ENCODE peak calls at places on chromosomes 12 and 14, in seven cellular contexts. S, P, R, V, C, B and F are unnamed samples.

GRCh38 chr12:28569698-28570411 is 379.6 kb downstream of the CCDC91 start:
- DNase-seq in B (no peak), R (peak), P (no peak), V (no peak), S (no peak), C (no peak), F (peak)

GRCh38 chr14:61558271-61558670 is 137.0 kb upstream of the HIF1A start:
- DNase-seq in S (no peak), C (no peak), B (no peak), R (no peak), V (no peak), P (no peak), F (no peak)

GRCh38 chr12:38113991-38114390 is 202.6 kb upstream of the ALG10B start:
- DNase-seq in V (no peak), S (no peak), P (no peak), B (no peak), C (no peak), R (no peak), F (no peak)

GRCh38 chr12:44031472-44032185 is 195.7 kb downstream of the TMEM117 start:
- DNase-seq in B (no peak), S (peak), R (no peak), C (no peak), V (no peak), P (no peak), F (no peak)

GRCh38 chr12:52506858-52507715 is 13.1 kb downstream of the KRT5 start:
- DNase-seq in S (peak), R (peak), V (no peak), B (peak), C (no peak), P (peak), F (peak)

GRCh38 chr14:36019126-36019525 is 157.4 kb downstream of the PTCSC3 start:
- DNase-seq in P (peak), B (no peak), R (no peak), S (no peak), V (no peak), C (no peak), F (no peak)

GRCh38 chr12:58969227-58969626 is 48.9 kb upstream of the LRIG3 start:
- DNase-seq in S (no peak), B (no peak), C (no peak), V (no peak), R (no peak), P (no peak), F (no peak)

GRCh38 chr14:104294983-104295680 is 156.7 kb downstream of the KIF26A start:
- DNase-seq in B (no peak), C (peak), P (no peak), V (no peak), R (no peak), S (no peak), F (no peak)

GRCh38 chr14:99568567-99569560 is 35.1 kb downstream of the CCDC85C start:
- DNase-seq in R (peak), S (no peak), V (peak), C (no peak), B (no peak), P (no peak), F (no peak)

GRCh38 chr12:2769866-2770533 is 24.8 kb upstream of the FKBP4 start:
- DNase-seq in V (no peak), C (no peak), P (no peak), B (no peak), S (no peak), R (no peak), F (no peak)

GRCh38 chr12:90999946-91000345 is 4.8 kb downstream of the EPYC start:
- DNase-seq in R (no peak), P (no peak), B (no peak), C (no peak), V (no peak), S (no peak), F (no peak)

GRCh38 chr12:92012691-92013090 is 133.0 kb downstream of the BTG1 start:
- DNase-seq in C (no peak), V (no peak), R (no peak), S (no peak), B (no peak), P (no peak), F (no peak)

GRCh38 chr12:95473440-95473946 is 459 bp upstream of the METAP2 start:
- DNase-seq in P (no peak), B (peak), R (peak), C (peak), S (peak), V (no peak), F (peak)

GRCh38 chr12:53701518-53702264 is 25.6 kb downstream of the CALCOCO1 start:
- DNase-seq in C (peak), V (peak), P (no peak), B (peak), S (peak), R (peak), F (peak)

GRCh38 chr12:89154743-89155530 is 197.4 kb downstream of the DUSP6 start:
- DNase-seq in P (no peak), B (no peak), V (no peak), R (peak), S (no peak), C (no peak), F (no peak)

GRCh38 chr14:105881021-105881930 is 354.9 kb downstream of the TMEM121 start:
- DNase-seq in C (peak), S (no peak), B (no peak), P (no peak), V (peak), R (no peak), F (no peak)

GRCh38 chr14:33175951-33176350 is 237.3 kb downstream of the NPAS3 start:
- DNase-seq in S (no peak), V (no peak), C (no peak), P (no peak), B (no peak), R (no peak), F (no peak)

GRCh38 chr12:50257226-50258166 is 25.8 kb downstream of the LIMA1 start:
- DNase-seq in V (no peak), S (peak), P (no peak), R (peak), B (no peak), C (no peak), F (no peak)

GRCh38 chr14:102184678-102185040 is 45.0 kb downstream of the WDR20 start:
- DNase-seq in S (no peak), R (no peak), V (no peak), C (no peak), B (no peak), P (no peak), F (no peak)

GRCh38 chr14:94048676-94049624 is 22.8 kb downstream of the OTUB2 start:
- DNase-seq in R (no peak), S (no peak), C (peak), V (no peak), P (no peak), B (no peak), F (no peak)

GRCh38 chr12:51721281-51721940 is 127.1 kb downstream of the FIGNL2 start:
- DNase-seq in R (peak), B (no peak), C (no peak), V (peak), P (no peak), S (no peak), F (no peak)

GRCh38 chr12:8780389-8780788 is 42.0 kb upstream of the A2ML1 start:
- DNase-seq in V (no peak), S (peak), B (peak), C (no peak), R (peak), P (peak), F (peak)

GRCh38 chr12:107515446-107515958 is 170.1 kb upstream of the PWP1 start:
- DNase-seq in R (peak), V (no peak), S (no peak), C (peak), P (peak), B (no peak), F (peak)

GRCh38 chr14:97021571-97022171 is 224.5 kb downstream of the VRK1 start:
- DNase-seq in S (no peak), C (no peak), P (no peak), B (no peak), V (no peak), R (no peak), F (no peak)

GRCh38 chr12:104958946-104959841 is 1.1 kb upstream of the SLC41A2 start:
- DNase-seq in C (no peak), B (no peak), V (no peak), P (no peak), S (peak), R (peak), F (no peak)

GRCh38 chr12:59322473-59322872 is 273.4 kb upstream of the SLC16A7 start:
- DNase-seq in B (no peak), V (peak), C (no peak), P (no peak), R (no peak), S (no peak), F (peak)

GRCh38 chr12:105204916-105205315 is 31.1 kb downstream of the APPL2 start:
- DNase-seq in S (no peak), V (no peak), R (peak), P (peak), C (no peak), B (no peak), F (no peak)

GRCh38 chr12:55842681-55843429 is at the start of gene MMP19:
- DNase-seq in P (peak), R (peak), S (no peak), C (peak), B (no peak), V (no peak), F (no peak)

GRCh38 chr14:94598816-94599655 is 13.2 kb upstream of the SERPINA3 start:
- DNase-seq in B (no peak), V (peak), S (no peak), R (peak), P (peak), C (peak), F (peak)

GRCh38 chr14:21476526-21476924 is 234 bp downstream of the RAB2B start:
- DNase-seq in P (no peak), V (peak), R (peak), C (no peak), S (no peak), B (no peak), F (peak)

GRCh38 chr12:122437656-122438121 is 15.2 kb upstream of the CLIP1 start:
- DNase-seq in B (no peak), C (peak), R (peak), S (no peak), P (no peak), V (peak), F (no peak)

GRCh38 chr12:131784909-131785762 is 43.1 kb upstream of the MMP17 start:
- DNase-seq in S (no peak), P (no peak), V (no peak), C (no peak), B (no peak), R (peak), F (no peak)

GRCh38 chr12:112937741-112938719 is at the start of gene OAS3:
- DNase-seq in C (peak), B (peak), R (peak), S (peak), P (peak), V (peak), F (peak)

DNA sequence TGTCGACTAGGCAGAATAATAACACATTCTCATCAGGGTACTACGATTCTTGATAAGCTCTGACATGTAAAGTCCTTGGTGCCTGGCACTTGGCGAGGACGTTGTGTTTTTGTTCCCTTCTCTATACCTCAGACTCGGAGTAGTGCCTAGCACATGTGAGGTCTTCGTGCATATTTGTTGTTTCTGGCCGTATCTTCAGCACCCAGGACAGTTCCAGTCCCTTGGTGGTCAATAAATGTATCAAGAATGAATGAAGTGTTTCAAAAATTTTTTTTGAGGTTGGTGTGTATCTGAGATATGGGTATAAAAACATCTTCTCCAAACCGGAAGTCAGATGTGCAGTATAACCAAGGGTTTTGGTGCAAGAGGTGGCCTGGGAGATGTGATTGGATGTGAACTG is 198.2 kb downstream of the AACS start:
- DNase-seq in B (no peak), R (no peak), S (no peak), V (no peak), C (no peak), P (no peak), F (no peak)
- TF ChIP-seq CTCF in B (no peak), R (no peak), S (no peak), V (no peak), C (no peak), P (no peak), F (no peak)

GRCh38 chr14:31084385-31084784 is 58.2 kb upstream of the STRN3 start:
- DNase-seq in V (no peak), C (no peak), P (no peak), B (peak), S (peak), R (no peak), F (no peak)
- TF ChIP-seq CTCF in V (no peak), C (no peak), P (no peak), B (no peak), S (peak), R (no peak), F (no peak)

GRCh38 chr14:54715244-54715643 is 148.3 kb downstream of the SAMD4A start:
- DNase-seq in P (no peak), S (no peak), V (no peak), C (no peak), B (no peak), R (no peak), F (no peak)
- TF ChIP-seq CTCF in P (no peak), S (no peak), V (peak), C (no peak), B (no peak), R (peak), F (no peak)

GRCh38 chr14:34865889-34866574 is 9.1 kb downstream of the BAZ1A start:
- DNase-seq in B (no peak), C (no peak), V (no peak), R (no peak), S (no peak), P (no peak), F (no peak)
- TF ChIP-seq CTCF in B (no peak), C (no peak), V (no peak), R (no peak), S (peak), P (no peak), F (no peak)

DNA sequence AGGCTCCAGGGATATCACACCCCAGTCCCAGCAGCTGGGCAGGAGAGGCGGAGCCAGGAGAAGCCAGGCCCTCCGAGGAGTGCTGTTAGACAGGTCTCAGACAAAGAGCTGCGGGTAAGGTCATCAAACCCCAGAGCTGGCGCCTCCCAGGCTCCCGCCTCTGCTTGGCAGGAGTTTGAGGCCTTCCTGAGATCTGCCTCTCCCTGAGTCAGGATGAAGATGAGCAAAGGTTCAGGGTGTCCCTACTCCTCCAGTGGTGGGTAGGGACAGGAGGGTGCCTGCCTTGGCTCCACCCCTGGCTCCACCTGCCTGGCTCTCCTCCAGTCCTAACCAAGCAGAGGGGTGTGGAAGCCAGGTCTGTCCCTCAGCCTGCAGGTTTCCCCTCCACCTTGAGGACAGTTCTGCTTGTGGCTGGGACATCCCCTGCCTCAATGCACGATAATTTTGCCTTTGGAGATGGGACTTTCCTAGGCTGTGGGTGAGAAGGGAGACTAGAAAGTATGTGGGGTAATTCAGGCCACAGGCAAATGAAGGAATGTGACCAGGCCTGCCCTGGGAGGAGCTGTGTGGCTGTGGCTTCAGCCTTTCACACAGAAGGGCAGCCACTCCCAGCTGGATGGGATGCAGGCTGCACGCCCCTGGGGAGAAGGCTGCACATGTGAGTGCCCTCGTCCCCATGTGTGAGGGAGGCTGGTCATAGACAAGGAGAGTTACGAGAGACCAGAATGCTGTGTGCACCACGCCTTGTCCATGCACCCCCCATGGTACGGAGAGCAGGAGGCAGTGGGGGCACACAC is 2.2 kb downstream of the PLEKHG6 start:
- DNase-seq in R (no peak), C (no peak), S (no peak), P (no peak), B (peak), V (no peak), F (peak)
- TF ChIP-seq CTCF in R (no peak), C (no peak), S (no peak), P (no peak), B (no peak), V (no peak), F (no peak)

GRCh38 chr12:57632898-57633825 is at the start of gene B4GALNT1:
- DNase-seq in P (no peak), S (peak), B (peak), C (no peak), R (peak), V (peak), F (peak)

GRCh38 chr12:57641699-57642442 is 8.9 kb upstream of the B4GALNT1 start:
- DNase-seq in P (no peak), V (no peak), C (no peak), S (no peak), R (no peak), B (no peak), F (no peak)

GRCh38 chr12:57638096-57638495 is 5.1 kb upstream of the B4GALNT1 start:
- DNase-seq in R (no peak), C (no peak), P (no peak), S (no peak), V (no peak), B (no peak), F (no peak)

GRCh38 chr12:57640156-57641042 is 7.4 kb upstream of the B4GALNT1 start:
- DNase-seq in V (no peak), C (no peak), R (no peak), P (no peak), S (no peak), B (no peak), F (no peak)

GRCh38 chr12:57637364-57637763 is 4.4 kb upstream of the B4GALNT1 start:
- DNase-seq in B (no peak), V (no peak), S (peak), R (no peak), P (no peak), C (no peak), F (no peak)
- TF ChIP-seq CTCF in B (no peak), V (no peak), S (peak), R (peak), P (no peak), C (no peak), F (no peak)

DNA sequence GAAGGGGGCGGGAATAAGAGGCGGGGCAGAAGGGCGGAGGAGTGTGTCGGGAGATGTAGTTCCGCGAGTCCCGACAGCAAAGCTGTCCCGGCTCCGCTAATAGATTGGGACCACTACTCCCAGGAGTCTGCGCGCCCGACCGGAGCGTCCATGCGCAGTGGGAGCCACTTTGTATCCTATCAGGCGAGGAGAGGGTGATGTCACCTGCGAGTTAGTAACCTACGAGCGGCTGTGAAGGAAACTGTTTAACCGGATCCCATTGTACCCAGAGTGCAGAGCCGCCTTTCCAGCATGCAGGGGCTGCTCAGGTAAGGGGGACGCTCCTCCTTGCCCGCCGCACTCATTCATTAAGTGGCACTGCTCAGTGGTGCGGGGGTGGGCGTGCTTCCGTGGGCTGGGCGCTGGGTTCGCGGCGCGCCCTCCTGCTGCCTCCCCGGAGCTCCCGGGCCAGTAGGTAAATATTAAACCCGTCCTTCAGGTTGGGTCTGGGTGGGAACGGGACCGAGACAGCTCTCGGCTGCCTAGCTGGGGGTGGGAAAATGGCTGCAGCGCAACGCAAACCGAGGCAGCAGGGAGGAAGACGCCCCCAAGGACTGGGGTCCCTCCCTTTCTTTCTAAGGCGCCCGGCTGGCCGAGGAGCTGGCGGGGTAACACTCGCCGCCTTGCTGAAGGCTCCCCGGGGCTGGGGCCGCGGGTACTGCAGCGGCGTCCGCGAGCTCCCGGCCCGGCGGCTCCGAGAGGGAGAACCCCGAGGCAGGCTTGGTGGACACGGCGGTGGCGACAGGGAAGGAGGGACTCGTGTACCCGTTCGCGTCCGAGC is at the start of gene DAAM1:
- DNase-seq in R (peak), B (peak), S (peak), C (peak), V (peak), P (peak), F (peak)
- TF ChIP-seq CTCF in R (no peak), B (no peak), S (no peak), C (peak), V (peak), P (no peak), F (no peak)